ENCODE peak calls at places on chromosomes 4 and X, in five cellular contexts. I is suprapubic skin, Q is HCT116, Z is breast epithelium, Y is transverse colon. M is an unnamed sample.

GRCh38 chr4:150327262-150327780 is 249.1 kb downstream of the DCLK2 start:
- DNase-seq in Z (no peak), Y (no peak), I (no peak), Q (no peak), M (no peak)

GRCh38 chr4:25098964-25099843 is 61.0 kb downstream of the SEPSECS start:
- DNase-seq in I (no peak), Y (peak; percentile 70), Z (no peak), Q (no peak), M (no peak)

GRCh38 chr4:73221734-73222133 is 36.9 kb downstream of the ANKRD17 start:
- DNase-seq in Y (no peak), I (no peak), Q (no peak), Z (no peak), M (no peak)

GRCh38 chrX:37746268-37746931 is 33.5 kb upstream of the CYBB start:
- DNase-seq in I (no peak), Y (no peak), Q (no peak), Z (no peak), M (no peak)

GRCh38 chr4:62640296-62640695 is 1440.2 kb downstream of the ADGRL3 start:
- DNase-seq in I (no peak), Z (no peak), Y (no peak), Q (no peak), M (no peak)

GRCh38 chr4:141620715-141621114 is 15.7 kb upstream of the IL15 start:
- DNase-seq in Y (no peak), I (no peak), Z (no peak), Q (no peak), M (no peak)

GRCh38 chr4:182564966-182565365 is 321.8 kb downstream of the TENM3 start:
- DNase-seq in Z (no peak), Y (no peak), I (no peak), Q (no peak), M (no peak)

GRCh38 chrX:126164689-126165400 is 1.2 kb downstream of the DCAF12L2 start:
- DNase-seq in I (no peak), Z (no peak), Y (no peak), Q (no peak), M (no peak)

GRCh38 chr4:163172666-163173065 is 6.0 kb upstream of the NAF1 start:
- DNase-seq in I (no peak), Z (no peak), Q (no peak), Y (no peak), M (no peak)

GRCh38 chr4:159762672-159763071 is 659.8 kb downstream of the RAPGEF2 start:
- DNase-seq in Z (no peak), Q (no peak), Y (no peak), I (no peak), M (no peak)

GRCh38 chr4:26782830-26783202 is 77.8 kb upstream of the STIM2 start:
- DNase-seq in Z (no peak), I (no peak), Y (no peak), Q (no peak), M (no peak)

GRCh38 chr4:26779674-26780073 is 81.0 kb upstream of the STIM2 start:
- DNase-seq in Z (peak; percentile 76), Q (peak; percentile 12), I (no peak), Y (no peak), M (no peak)

GRCh38 chr4:26779224-26779623 is 81.4 kb upstream of the STIM2 start:
- DNase-seq in Z (no peak), I (no peak), Y (no peak), Q (no peak), M (no peak)

GRCh38 chr4:26782168-26782829 is 78.3 kb upstream of the STIM2 start:
- DNase-seq in I (no peak), Z (no peak), Y (no peak), Q (no peak), M (no peak)

DNA sequence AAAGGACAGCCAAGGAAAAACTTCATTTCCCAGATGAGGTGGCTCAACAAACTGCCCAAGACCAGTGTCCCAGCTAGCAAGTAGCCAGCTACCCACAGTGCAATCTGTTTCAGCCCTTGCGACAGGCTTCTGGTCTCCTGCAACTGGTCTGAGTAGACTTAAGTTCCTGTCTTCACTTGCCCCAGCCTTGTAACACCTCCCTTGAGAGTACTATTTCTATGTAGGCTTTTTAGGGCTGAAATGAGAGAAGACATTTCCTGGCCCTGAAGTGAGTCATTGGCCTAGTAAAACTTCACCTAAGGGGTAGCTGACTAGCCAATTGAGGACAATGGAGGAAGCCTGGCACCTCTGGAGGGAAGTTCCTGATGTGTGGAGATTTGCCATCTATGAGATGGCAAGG is 80.1 kb upstream of the STIM2 start:
- DNase-seq in Q (no peak), I (no peak), Y (no peak), Z (no peak), M (no peak)
- H3K27ac ChIP-seq in Q (no peak overlapping the region), I (peak overlapping the region; percentile 65), Y (no peak overlapping the region), Z (peak overlapping the region; percentile 5), M (no peak overlapping the region)

GRCh38 chr4:35494955-35495354 is 749.4 kb downstream of the ARAP2 start:
- DNase-seq in Q (no peak), I (no peak), Z (no peak), Y (no peak), M (no peak)

GRCh38 chr4:35491093-35491492 is 753.2 kb downstream of the ARAP2 start:
- DNase-seq in Q (no peak), Z (no peak), Y (no peak), I (no peak), M (no peak)

DNA sequence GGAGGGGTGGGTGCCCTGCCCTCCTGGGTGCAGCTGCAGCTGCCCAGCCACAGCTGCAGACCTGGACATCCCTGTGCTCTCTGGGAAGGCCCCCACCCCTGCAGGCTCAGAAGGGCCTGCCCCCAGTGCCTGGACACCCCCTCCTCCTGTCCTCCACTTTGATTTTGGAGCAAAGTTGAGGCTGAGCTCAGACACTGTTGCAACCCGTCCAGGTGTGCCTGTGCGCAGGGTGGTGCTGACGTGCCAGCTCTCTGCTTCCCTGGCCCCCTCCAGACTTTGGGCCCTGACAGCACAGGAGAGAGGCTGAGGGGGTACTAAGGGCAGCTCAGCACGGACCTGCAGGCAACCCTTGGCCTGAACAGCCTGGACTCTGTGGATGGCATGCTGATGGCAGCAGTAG is 750.3 kb downstream of the ARAP2 start:
- DNase-seq in Y (no peak), I (no peak), Q (no peak), Z (no peak), M (no peak)
- TF ChIP-seq POLR2AphosphoS5 in Y (no peak), I (no peak), Q (no peak), Z (no peak), M (no peak)

GRCh38 chr4:7068279-7068842 is 497 bp upstream of the GRPEL1 start:
- DNase-seq in Z (no peak), I (peak; percentile 99), Y (no peak), Q (no peak), M (no peak)
- TF ChIP-seq POLR2A in Z (no peak), I (no peak), Y (no peak), Q (peak; percentile 81), M (no peak)

DNA sequence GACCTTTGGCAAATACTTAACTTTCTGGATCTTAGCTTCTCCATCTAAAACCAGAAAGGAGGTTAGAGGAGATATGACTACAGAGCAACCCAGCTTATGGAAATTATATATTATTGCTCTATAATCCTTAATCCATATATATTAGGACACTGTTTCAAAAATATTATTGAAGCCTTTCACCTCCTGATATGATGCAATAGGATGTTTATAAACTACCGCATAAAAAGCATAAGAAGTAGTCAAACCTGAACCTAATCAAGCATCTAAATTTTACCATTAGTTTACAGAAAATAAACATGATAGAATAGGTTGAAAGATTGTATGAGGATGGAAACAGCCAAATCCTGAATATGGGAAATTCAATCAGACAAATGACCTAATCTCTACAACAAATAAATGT is 5.6 kb upstream of the FAM200B start:
- DNase-seq in Y (no peak), Q (no peak), I (no peak), Z (no peak), M (no peak)
- H3K27ac ChIP-seq in Y (no peak overlapping the region), Q (no peak overlapping the region), I (no peak overlapping the region), Z (no peak overlapping the region), M (no peak overlapping the region)

GRCh38 chrX:100265179-100265578 is 144.9 kb downstream of the PCDH19 start:
- DNase-seq in Y (no peak), Z (no peak), Q (no peak), I (no peak), M (no peak)
- TF ChIP-seq POLR2AphosphoS5 in Y (no peak), Z (no peak), Q (no peak), I (no peak), M (no peak)

DNA sequence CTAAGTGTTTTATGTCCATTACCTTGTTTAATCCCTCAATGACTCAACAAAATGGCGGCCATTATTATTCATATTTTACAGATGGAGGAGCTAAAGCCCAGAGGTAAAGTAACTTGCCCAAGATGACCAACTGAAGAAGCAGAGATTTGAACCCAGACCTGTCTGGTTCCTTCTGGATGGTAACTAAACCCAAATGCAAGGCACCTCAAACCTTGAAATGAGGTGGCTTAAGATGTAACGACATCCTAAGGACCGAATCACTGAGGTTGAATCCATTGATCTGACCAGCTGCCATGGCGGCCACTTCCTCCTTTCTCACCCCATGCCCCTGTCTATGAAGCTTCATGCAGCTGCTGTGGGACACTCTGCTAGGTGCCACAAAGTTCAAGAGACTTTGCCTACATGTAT is 932 bp downstream of the TLR10 start:
- DNase-seq in Y (no peak), Z (no peak), Q (no peak), I (no peak), M (no peak)
- TF ChIP-seq POLR2A in Y (no peak), Z (no peak), Q (no peak), I (no peak), M (no peak)

DNA sequence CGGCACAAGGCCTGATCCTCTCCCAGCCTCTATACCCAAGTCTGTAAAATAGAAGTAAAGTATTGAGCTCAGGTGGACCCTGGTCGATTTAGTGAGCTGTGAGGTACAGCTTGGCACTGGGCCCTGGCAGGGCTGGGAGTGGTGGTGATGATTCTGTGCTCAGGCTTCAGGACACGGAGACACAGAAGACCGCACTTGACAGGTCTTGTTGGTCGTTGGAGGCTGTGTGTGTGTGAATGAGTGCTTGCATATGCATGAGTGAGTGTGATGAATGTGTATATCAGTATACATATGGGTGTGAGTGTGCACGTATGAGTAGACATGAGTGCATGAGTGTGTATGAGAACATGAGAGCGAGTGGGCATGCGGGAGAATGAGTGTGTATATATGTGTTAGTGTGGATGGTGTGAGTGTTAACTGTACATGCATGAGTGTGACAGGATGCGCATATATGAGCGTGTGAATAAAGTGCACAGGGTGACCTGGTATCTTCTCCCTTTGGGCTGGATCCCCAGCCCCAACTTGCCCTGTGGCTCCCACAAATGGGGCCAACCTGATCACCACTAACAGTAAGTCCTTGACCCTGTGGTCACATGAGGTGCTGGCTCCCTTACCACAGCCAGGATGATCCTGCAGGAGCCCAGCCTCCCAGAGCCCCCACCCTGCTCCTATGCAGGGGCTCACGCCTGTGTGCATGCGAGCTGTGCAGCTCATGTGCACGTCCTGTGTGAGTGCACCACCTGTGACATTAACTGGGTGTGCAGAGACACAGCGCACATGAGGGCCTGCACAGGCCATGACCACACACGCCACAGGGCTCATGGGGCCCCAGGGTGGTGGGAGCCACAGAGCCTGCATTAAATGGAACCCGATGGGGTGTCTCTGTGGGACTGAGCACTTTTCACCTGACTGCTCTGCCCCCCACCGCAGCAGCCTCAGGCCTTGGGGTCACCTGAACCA is 20.8 kb downstream of the SH3BP2 start:
- DNase-seq in I (no peak), Z (no peak), Q (no peak), Y (no peak), M (no peak)
- H3K27ac ChIP-seq in I (peak overlapping the region; percentile 81), Z (peak overlapping the region; percentile 90), Q (peak overlapping the region; percentile 62), Y (peak overlapping the region; percentile 77), M (no peak overlapping the region)

DNA sequence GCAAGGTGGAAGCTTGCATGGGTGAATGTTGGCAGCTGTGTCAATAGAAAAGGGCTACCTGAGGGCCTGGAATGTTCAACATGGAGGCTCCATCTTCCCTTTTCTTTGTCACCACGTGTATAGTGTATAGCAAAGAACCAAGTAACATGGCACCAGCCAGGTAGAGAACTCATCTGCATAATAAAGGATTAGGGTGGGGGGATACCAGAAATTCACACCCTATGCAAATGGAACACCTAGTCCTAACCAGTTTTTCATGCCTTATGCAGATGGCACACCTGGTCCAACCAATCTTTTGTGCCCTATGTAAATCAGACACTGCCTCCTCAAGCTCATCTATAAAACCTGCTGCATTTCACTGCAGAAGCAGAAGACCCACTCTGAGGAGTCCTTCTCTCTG is 169.6 kb upstream of the GLRA2 start:
- DNase-seq in Y (no peak), Z (no peak), I (no peak), Q (no peak), M (no peak)
- TF ChIP-seq POLR2AphosphoS5 in Y (no peak), Z (no peak), I (no peak), Q (no peak), M (no peak)

M was measured in sigmoid colon.